ENCODE peak calls at places on chromosomes 11 and 22, in seven cellular contexts. R, N, V, Z, E, M and K are unnamed samples.

GRCh38 chr22:41487037-41487963 is 18.4 kb downstream of the ACO2 start:
- DNase-seq in E (no peak), Z (no peak), M (peak; percentile 59), V (no peak), R (no peak), N (no peak), K (no peak)

GRCh38 chr22:40401981-40402406 is 31.6 kb downstream of the SGSM3 start:
- DNase-seq in E (no peak), Z (no peak), M (no peak), R (no peak), N (peak; percentile 27), V (no peak), K (no peak)

GRCh38 chr22:33569547-33569946 is 350.7 kb downstream of the LARGE1 start:
- DNase-seq in Z (no peak), R (no peak), V (no peak), N (no peak), E (no peak), M (no peak), K (no peak)

GRCh38 chr22:40422558-40423245 is 52.3 kb downstream of the SGSM3 start:
- DNase-seq in M (no peak), E (no peak), N (no peak), V (no peak), Z (no peak), R (no peak), K (no peak)

GRCh38 chr11:97743205-97743742 is 1277.5 kb upstream of the CNTN5 start:
- DNase-seq in E (peak; percentile 13), M (no peak), V (peak; percentile 1), Z (no peak), R (no peak), N (no peak), K (no peak)

GRCh38 chr11:134124660-134125451 is 56.0 kb downstream of the JAM3 start:
- DNase-seq in N (peak; percentile 20), V (no peak), R (peak; percentile 71), E (no peak), Z (no peak), M (peak; percentile 48), K (no peak)

GRCh38 chr11:71298016-71298550 is 45.7 kb upstream of the SHANK2 start:
- DNase-seq in V (no peak), M (no peak), R (no peak), E (no peak), Z (no peak), N (no peak), K (no peak)

GRCh38 chr11:104653011-104653806 is 245.1 kb downstream of the CASP12 start:
- DNase-seq in V (no peak), E (no peak), R (no peak), Z (peak; percentile 17), M (no peak), N (no peak), K (no peak)

GRCh38 chr11:117286588-117286987 is 4.6 kb upstream of the BACE1-AS start:
- DNase-seq in R (no peak), V (no peak), M (no peak), Z (no peak), N (no peak), E (no peak), K (no peak)

GRCh38 chr11:57167125-57167839 is 14.5 kb upstream of the LRRC55 start:
- DNase-seq in N (no peak), E (no peak), M (no peak), Z (no peak), R (no peak), V (no peak), K (no peak)

GRCh38 chr11:108901359-108901758 is 236.5 kb downstream of the DDX10 start:
- DNase-seq in V (no peak), N (no peak), M (no peak), E (no peak), Z (no peak), R (no peak), K (no peak)

GRCh38 chr22:39723463-39723862 is 152.9 kb downstream of the CACNA1I start:
- DNase-seq in M (no peak), R (no peak), E (no peak), Z (no peak), N (no peak), V (no peak), K (no peak)

GRCh38 chr11:117565709-117566108 is 231.3 kb downstream of the DSCAML1 start:
- DNase-seq in M (no peak), Z (no peak), V (no peak), R (no peak), N (no peak), E (no peak), K (no peak)

GRCh38 chr22:20128902-20129746 is 2.5 kb upstream of the ZDHHC8 start:
- DNase-seq in Z (peak; percentile 39), V (peak; percentile 46), M (peak; percentile 61), N (peak; percentile 53), E (no peak), R (no peak), K (peak; percentile 45)

GRCh38 chr11:71507102-71507501 is 20.0 kb upstream of the KRTAP5-7 start:
- DNase-seq in V (no peak), N (no peak), R (no peak), Z (no peak), M (peak; percentile 21), E (no peak), K (no peak)

GRCh38 chr11:75969626-75970308 is 154.8 kb downstream of the UVRAG start:
- DNase-seq in E (no peak), N (no peak), Z (no peak), V (peak; percentile 2), M (no peak), R (no peak), K (no peak)

GRCh38 chr11:6570691-6571427 is 32.6 kb downstream of the RRP8 start:
- DNase-seq in N (no peak), E (no peak), Z (no peak), R (no peak), M (no peak), V (no peak), K (no peak)

GRCh38 chr22:18110944-18111758 is 542 bp downstream of the TUBA8 start:
- DNase-seq in R (no peak), E (no peak), M (no peak), Z (no peak), V (no peak), N (no peak), K (no peak)

GRCh38 chr22:20433191-20433590 is 4.4 kb downstream of the SCARF2 start:
- DNase-seq in Z (no peak), M (peak; percentile 14), E (no peak), V (no peak), N (no peak), R (no peak), K (no peak)

GRCh38 chr11:33899383-33900037 is 7.6 kb upstream of the LMO2 start:
- DNase-seq in M (peak; percentile 78), R (peak; percentile 54), N (no peak), V (peak; percentile 31), Z (no peak), E (no peak), K (no peak)

GRCh38 chr11:119584193-119585037 is 144.6 kb downstream of the NECTIN1 start:
- DNase-seq in N (no peak), M (peak; percentile 44), V (no peak), Z (no peak), R (peak; percentile 28), E (no peak), K (no peak)

GRCh38 chr11:10844364-10844763 is 13.5 kb downstream of the ZBED5 start:
- DNase-seq in N (no peak), M (no peak), Z (no peak), R (no peak), E (no peak), V (no peak), K (no peak)

GRCh38 chr11:123741159-123741951 is at the start of gene ZNF202:
- DNase-seq in Z (peak; percentile 87), E (peak; percentile 57), V (peak; percentile 89), R (peak; percentile 93), N (peak; percentile 92), M (peak; percentile 96), K (peak; percentile 91)

GRCh38 chr11:8239536-8240228 is 24.0 kb downstream of the LMO1 start:
- DNase-seq in V (no peak), R (no peak), Z (no peak), N (no peak), M (no peak), E (no peak), K (no peak)

GRCh38 chr11:20132667-20133039 is 27.6 kb downstream of the DBX1 start:
- DNase-seq in V (no peak), M (no peak), R (no peak), N (no peak), Z (no peak), E (no peak), K (no peak)
- H3K4me3 ChIP-seq in V (no peak overlapping the region), M (no peak overlapping the region), R (no peak overlapping the region), N (peak overlapping the region; percentile 50), Z (peak overlapping the region; percentile 66), E (no peak overlapping the region), K (peak overlapping the region; percentile 45)

DNA sequence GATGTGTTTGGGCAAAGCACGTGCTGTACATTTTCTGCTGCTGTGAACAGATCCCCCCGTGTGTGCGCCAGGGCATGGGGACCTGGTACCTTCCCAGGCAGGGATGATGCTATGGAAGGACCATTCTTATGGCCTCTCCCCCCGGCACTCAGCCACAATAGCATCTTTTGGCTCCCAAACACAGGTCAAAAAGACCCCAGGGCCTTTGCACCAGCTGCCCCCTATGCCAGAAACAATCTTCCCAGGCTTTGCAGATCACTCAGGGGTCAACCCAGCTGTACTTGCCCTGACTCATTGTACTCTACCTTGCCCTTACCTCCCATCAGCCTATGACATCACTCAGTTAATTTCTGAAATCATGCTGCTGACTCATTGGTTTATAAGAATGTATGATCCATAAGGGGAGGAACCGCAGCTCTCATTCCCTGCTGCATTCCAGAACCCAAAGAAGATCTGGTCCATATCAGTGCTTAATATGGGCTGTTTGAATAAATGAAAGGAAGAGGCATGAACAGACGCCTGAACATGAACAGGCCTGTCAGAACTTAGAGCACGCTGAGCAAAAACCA is 100.7 kb downstream of the CELSR1 start:
- DNase-seq in N (no peak), V (no peak), Z (no peak), M (no peak), R (no peak), E (no peak), K (no peak)
- H3K4me1 ChIP-seq in N (peaks cover 10% of the 10 kb centered on the region), V (peaks cover 8% of the 10 kb centered on the region), Z (peaks cover 12% of the 10 kb centered on the region), M (peaks cover 4% of the 10 kb centered on the region), R (peaks cover 11% of the 10 kb centered on the region), E (peaks cover 16% of the 10 kb centered on the region), K (peaks cover 10% of the 10 kb centered on the region)

DNA sequence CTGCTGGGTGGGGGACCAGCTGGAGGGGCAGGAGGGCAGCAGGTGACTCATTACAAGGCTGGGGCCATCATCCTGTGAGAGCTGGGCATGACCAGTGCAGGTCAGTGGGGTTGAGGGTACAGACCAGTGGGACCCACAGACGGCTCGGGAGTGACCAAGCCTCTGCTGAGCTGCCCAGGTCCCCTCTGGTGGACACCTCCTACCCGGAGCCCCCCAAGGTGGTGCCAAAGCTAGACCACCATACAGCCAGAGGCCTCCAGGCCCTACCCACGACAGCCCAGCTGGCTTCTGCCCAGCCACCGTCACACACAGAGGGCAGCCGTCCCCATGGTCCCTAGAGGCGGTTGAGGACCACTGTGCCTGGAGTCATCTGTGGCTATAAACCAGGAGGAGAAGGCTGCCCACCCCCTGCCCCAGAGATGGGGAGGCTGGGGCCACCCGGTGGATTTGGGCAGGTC is 695 bp downstream of the MYEOV start:
- DNase-seq in V (peak; percentile 44), E (no peak), M (no peak), N (no peak), R (no peak), Z (no peak), K (no peak)
- H3K27ac ChIP-seq in V (peak overlapping the region; percentile 93), E (no peak overlapping the region), M (no peak overlapping the region), N (no peak overlapping the region), R (no peak overlapping the region), Z (peak overlapping the region; percentile 55), K (no peak overlapping the region)

DNA sequence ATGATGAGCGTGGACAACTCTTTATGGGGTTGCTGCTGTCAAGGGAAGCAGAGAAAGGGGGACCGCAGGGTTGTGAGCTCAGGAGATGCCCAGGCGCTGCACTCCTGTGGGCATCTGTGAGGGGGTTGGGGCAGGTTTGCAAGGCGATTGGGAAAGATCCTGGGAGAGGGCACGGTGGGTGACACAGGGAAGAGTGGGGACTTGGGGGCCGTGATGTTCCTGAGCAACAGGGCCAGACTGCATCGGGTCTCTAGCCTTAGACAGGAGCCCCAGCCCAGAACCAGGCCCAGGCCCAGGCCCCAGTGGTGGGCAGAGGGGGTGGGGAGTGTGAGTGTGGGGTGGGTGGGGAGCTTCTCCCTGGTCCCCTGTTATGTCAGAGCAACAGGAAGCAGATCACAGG is 38.3 kb downstream of the CSF2RB start:
- DNase-seq in N (no peak), Z (no peak), R (no peak), V (no peak), E (no peak), M (no peak), K (no peak)
- H3K4me3 ChIP-seq in N (no peak overlapping the region), Z (no peak overlapping the region), R (no peak overlapping the region), V (no peak overlapping the region), E (no peak overlapping the region), M (no peak overlapping the region), K (no peak overlapping the region)